ENCODE peak calls at places on chromosomes 2 and 18, in seven cellular contexts. I is fibroblast of mammary gland, W is pancreas, B is nephron progenitor cell, Z is WTC11, P is testis, V is adrenal gland. U is an unnamed sample.

GRCh38 chr18:27763936-27764335 is 413.0 kb downstream of the CDH2 start:
- DNase-seq in I (no peak), W (no peak), B (no peak), Z (no peak), P (no peak), V (no peak), U (no peak)

GRCh38 chr2:202639233-202639632 is 4.5 kb downstream of the FAM117B start:
- DNase-seq in I (no peak), W (no peak), B (no peak), Z (no peak), P (no peak), V (no peak), U (no peak)

GRCh38 chr2:30686000-30686399 is 121.2 kb downstream of the CAPN13 start:
- DNase-seq in I (no peak), W (no peak), B (peak), Z (peak), P (no peak), V (no peak), U (no peak)

GRCh38 chr2:86679036-86679435 is 41.1 kb upstream of the RMND5A start:
- DNase-seq in I (no peak), W (no peak), B (no peak), Z (no peak), P (no peak), V (no peak), U (no peak)

GRCh38 chr18:58194028-58194427 is 150.0 kb downstream of the NEDD4L start:
- DNase-seq in I (no peak), W (peak), B (peak), Z (peak), P (peak), V (no peak), U (no peak)

GRCh38 chr18:78934551-78935225 is 44.9 kb upstream of the SALL3 start:
- DNase-seq in I (no peak), W (no peak), B (no peak), Z (no peak), P (no peak), V (no peak), U (no peak)

GRCh38 chr18:64119916-64120315 is 29.0 kb downstream of the LINC00305 start:
- DNase-seq in I (no peak), W (no peak), B (no peak), Z (no peak), P (no peak), V (no peak), U (no peak)

GRCh38 chr2:211468217-211468616 is 911.8 kb downstream of the CPS1 start:
- DNase-seq in I (no peak), W (no peak), B (no peak), Z (no peak), P (no peak), V (no peak), U (no peak)

GRCh38 chr2:45675130-45675812 is 23.8 kb downstream of the PRKCE start:
- DNase-seq in I (peak), W (peak), B (no peak), Z (no peak), P (no peak), V (peak), U (no peak)

GRCh38 chr2:217784996-217785543 is 217.7 kb downstream of the TNS1 start:
- DNase-seq in I (no peak), W (no peak), B (no peak), Z (no peak), P (no peak), V (no peak), U (no peak)

GRCh38 chr2:231047270-231047921 is 9.3 kb upstream of the PSMD1 start:
- DNase-seq in I (no peak), W (no peak), B (no peak), Z (no peak), P (peak), V (no peak), U (no peak)

GRCh38 chr2:231621051-231621879 is 28.6 kb downstream of the TEX44 start:
- DNase-seq in I (no peak), W (no peak), B (no peak), Z (peak), P (peak), V (no peak), U (no peak)

GRCh38 chr2:234705108-234705507 is 208.2 kb upstream of the ARL4C start:
- DNase-seq in I (peak), W (no peak), B (no peak), Z (no peak), P (no peak), V (no peak), U (no peak)

GRCh38 chr18:75109001-75109400 is 99.9 kb downstream of the PTGR3 start:
- DNase-seq in I (no peak), W (no peak), B (no peak), Z (no peak), P (no peak), V (no peak), U (no peak)

GRCh38 chr2:183000846-183001245 is 37.4 kb downstream of the NCKAP1 start:
- DNase-seq in I (no peak), W (no peak), B (peak), Z (no peak), P (no peak), V (no peak), U (no peak)

GRCh38 chr2:140624188-140624587 is 1506.6 kb downstream of the LRP1B start:
- DNase-seq in I (no peak), W (no peak), B (no peak), Z (no peak), P (no peak), V (no peak), U (no peak)

GRCh38 chr2:38264649-38265322 is 112.3 kb downstream of the ATL2 start:
- DNase-seq in I (no peak), W (no peak), B (no peak), Z (no peak), P (no peak), V (no peak), U (no peak)

GRCh38 chr2:121207494-121207893 is 77.5 kb downstream of the TFCP2L1 start:
- DNase-seq in I (no peak), W (no peak), B (no peak), Z (no peak), P (no peak), V (no peak), U (no peak)

GRCh38 chr18:64276736-64277135 is 127.8 kb upstream of the LINC00305 start:
- DNase-seq in I (no peak), W (no peak), B (no peak), Z (no peak), P (no peak), V (peak), U (no peak)

DNA sequence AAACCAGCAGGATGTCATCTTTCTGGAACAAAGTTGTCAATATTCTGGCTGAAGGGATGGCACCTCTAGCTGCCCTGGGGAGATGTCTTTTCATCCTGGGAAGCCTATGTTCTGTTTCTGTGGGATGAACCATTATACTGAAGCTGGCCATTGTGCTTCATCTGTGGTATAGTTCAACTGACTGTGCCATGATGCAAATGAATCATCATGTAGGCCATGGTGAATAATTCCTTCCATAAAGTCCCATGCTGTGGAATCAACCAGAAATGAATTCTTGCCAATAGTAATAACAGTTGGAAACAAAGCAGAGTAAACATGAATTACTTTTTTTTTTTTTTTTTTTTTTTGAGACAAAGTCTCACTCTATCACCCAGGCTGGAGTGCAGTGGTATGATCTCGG is 64.1 kb upstream of the CNGA3 start:
- DNase-seq in I (peak), W (no peak), B (no peak), Z (no peak), P (no peak), V (no peak), U (no peak)
- TF ChIP-seq CTCF in I (no peak), W (no peak), B (no peak), Z (no peak), P (no peak), V (no peak), U (no peak)

GRCh38 chr2:127525692-127526141 is 572 bp downstream of the IWS1 start:
- DNase-seq in I (peak), W (no peak), B (peak), Z (no peak), P (peak), V (peak), U (no peak)

GRCh38 chr2:127526142-127526939 is at the start of gene IWS1:
- DNase-seq in I (peak), W (peak), B (peak), Z (peak), P (peak), V (peak), U (peak)

GRCh38 chr2:127530245-127531132 is 4.2 kb upstream of the IWS1 start:
- DNase-seq in I (no peak), W (no peak), B (no peak), Z (no peak), P (no peak), V (no peak), U (no peak)

GRCh38 chr2:127528487-127528886 is 2.2 kb upstream of the IWS1 start:
- DNase-seq in I (no peak), W (no peak), B (no peak), Z (no peak), P (no peak), V (no peak), U (no peak)

GRCh38 chr2:127526940-127527804 is 883 bp upstream of the IWS1 start:
- DNase-seq in I (no peak), W (no peak), B (no peak), Z (no peak), P (no peak), V (no peak), U (no peak)
- TF ChIP-seq CTCF in I (no peak), W (no peak), B (no peak), Z (no peak), P (no peak), V (no peak), U (no peak)

GRCh38 chr2:49490710-49491109 is 336.4 kb upstream of the FSHR start:
- DNase-seq in I (no peak), W (peak), B (peak), Z (peak), P (peak), V (no peak), U (no peak)
- TF ChIP-seq CTCF in I (peak), W (peak), B (peak), Z (peak), P (no peak), V (no peak), U (peak)

GRCh38 chr2:148561389-148561788 is 83.2 kb upstream of the EPC2 start:
- DNase-seq in I (no peak), W (no peak), B (no peak), Z (no peak), P (no peak), V (no peak), U (no peak)

GRCh38 chr2:148567716-148568115 is 76.8 kb upstream of the EPC2 start:
- DNase-seq in I (no peak), W (no peak), B (no peak), Z (no peak), P (no peak), V (no peak), U (no peak)

GRCh38 chr2:148568597-148568996 is 76.0 kb upstream of the EPC2 start:
- DNase-seq in I (no peak), W (no peak), B (no peak), Z (no peak), P (no peak), V (no peak), U (no peak)

GRCh38 chr2:148569221-148569620 is 75.3 kb upstream of the EPC2 start:
- DNase-seq in I (no peak), W (no peak), B (no peak), Z (no peak), P (no peak), V (no peak), U (no peak)

GRCh38 chr2:148565272-148565894 is 79.2 kb upstream of the EPC2 start:
- DNase-seq in I (peak), W (no peak), B (no peak), Z (no peak), P (no peak), V (no peak), U (no peak)
- TF ChIP-seq CTCF in I (peak), W (no peak), B (peak), Z (no peak), P (no peak), V (peak), U (no peak)

GRCh38 chr2:194545978-194546377 is 1111.0 kb upstream of the SLC39A10 start:
- DNase-seq in I (peak), W (no peak), B (no peak), Z (no peak), P (no peak), V (no peak), U (no peak)
- TF ChIP-seq CTCF in I (peak), W (no peak), B (peak), Z (no peak), P (no peak), V (peak), U (no peak)

U was measured in mesothelial cell of epicardium.